ENCODE peak calls at places on chromosomes 12 and 14, in six cellular contexts. W is H1, Y is endothelial cell of umbilical vein, X is breast epithelium, U is HCT116, K is SK-N-SH. J is an unnamed sample. For H3K4me1, the result is how much of the 10 kb centered on the place peaks cover.

GRCh38 chr14:87712386-87713113 is 280.4 kb downstream of the GALC start:
- DNase-seq in K (no peak), Y (no peak), U (no peak), W (no peak), X (no peak), J (no peak)

GRCh38 chr12:7175493-7175892 is 14.0 kb upstream of the PEX5 start:
- DNase-seq in K (no peak), X (no peak), W (no peak), U (no peak), Y (no peak), J (no peak)

GRCh38 chr12:92519284-92519683 is 183.5 kb upstream of the PLEKHG7 start:
- DNase-seq in X (no peak), Y (no peak), U (no peak), K (no peak), W (no peak), J (no peak)

GRCh38 chr12:109473006-109473405 is 4.1 kb downstream of the KCTD10 start:
- DNase-seq in K (no peak), W (no peak), X (no peak), Y (no peak), U (no peak), J (no peak)

GRCh38 chr12:93156091-93156490 is 221.6 kb upstream of the NUDT4 start:
- DNase-seq in Y (no peak), U (no peak), K (no peak), X (no peak), W (no peak), J (no peak)

GRCh38 chr14:23829736-23830474 is 123.7 kb upstream of the DHRS4 start:
- DNase-seq in Y (peak), U (peak), K (no peak), W (no peak), X (no peak), J (no peak)

GRCh38 chr12:45583011-45583657 is 146.4 kb upstream of the ARID2 start:
- DNase-seq in Y (no peak), W (no peak), X (no peak), U (no peak), K (peak), J (no peak)

GRCh38 chr14:62084020-62084419 is 321.8 kb downstream of the SNAPC1 start:
- DNase-seq in Y (no peak), K (no peak), X (no peak), U (no peak), W (no peak), J (no peak)

GRCh38 chr12:110813756-110814155 is 33.0 kb upstream of the CCDC63 start:
- DNase-seq in U (no peak), Y (no peak), X (no peak), K (no peak), W (no peak), J (no peak)

GRCh38 chr14:49858383-49858782 is 5.8 kb upstream of the NEMF start:
- DNase-seq in X (no peak), K (no peak), Y (no peak), W (no peak), U (no peak), J (no peak)

GRCh38 chr12:98399532-98399931 is 115.9 kb upstream of the TMPO start:
- DNase-seq in X (no peak), U (peak), W (peak), K (no peak), Y (peak), J (no peak)

GRCh38 chr12:59066445-59066844 is 146.1 kb upstream of the LRIG3 start:
- DNase-seq in W (no peak), Y (no peak), K (no peak), U (no peak), X (no peak), J (no peak)

GRCh38 chr14:64998455-64998931 is 11.8 kb downstream of the FNTB start:
- DNase-seq in K (no peak), X (no peak), W (no peak), Y (no peak), U (no peak), J (no peak)

GRCh38 chr14:70698288-70698687 is 56.6 kb downstream of the TTC9 start:
- DNase-seq in U (no peak), K (no peak), X (no peak), W (no peak), Y (no peak), J (no peak)

GRCh38 chr14:61355892-61356325 is 34.5 kb downstream of the PRKCH start:
- DNase-seq in U (peak), Y (peak), W (peak), K (no peak), X (peak), J (peak)

GRCh38 chr14:90968025-90968424 is 92.4 kb downstream of the RPS6KA5 start:
- DNase-seq in X (no peak), K (no peak), U (no peak), W (no peak), Y (no peak), J (no peak)

GRCh38 chr12:79552186-79552585 is 138.6 kb downstream of the PAWR start:
- DNase-seq in U (no peak), X (no peak), Y (peak), K (no peak), W (no peak), J (no peak)

GRCh38 chr12:75996907-75997447 is 34.6 kb downstream of the PHLDA1 start:
- DNase-seq in U (no peak), W (no peak), K (no peak), X (no peak), Y (peak), J (no peak)

GRCh38 chr12:12608557-12608957 is 3.1 kb upstream of the CREBL2 start:
- DNase-seq in U (no peak), Y (no peak), W (no peak), K (no peak), X (no peak), J (no peak)

GRCh38 chr12:103769240-103769945 is 71.6 kb downstream of the NT5DC3 start:
- DNase-seq in X (no peak), Y (no peak), U (no peak), W (no peak), K (no peak), J (no peak)

GRCh38 chr14:56709201-56709600 is 101.1 kb downstream of the OTX2 start:
- DNase-seq in X (no peak), K (no peak), W (no peak), Y (no peak), U (no peak), J (no peak)

GRCh38 chr14:89909586-89909985 is 44.9 kb downstream of the EFCAB11 start:
- DNase-seq in W (no peak), U (no peak), X (no peak), Y (no peak), K (no peak), J (no peak)

GRCh38 chr12:124457287-124458219 is 109.9 kb downstream of the NCOR2 start:
- DNase-seq in W (no peak), Y (no peak), U (no peak), K (no peak), X (no peak), J (peak)

GRCh38 chr12:52280319-52280795 is 5.9 kb downstream of the KRT86 start:
- DNase-seq in U (peak), K (no peak), W (no peak), Y (peak), X (peak), J (peak)

GRCh38 chr14:37251778-37252177 is 54.0 kb downstream of the MIPOL1 start:
- DNase-seq in W (no peak), K (no peak), Y (no peak), X (no peak), U (no peak), J (no peak)

GRCh38 chr12:19547258-19547657 is 108.0 kb downstream of the AEBP2 start:
- DNase-seq in W (no peak), X (no peak), Y (peak), K (no peak), U (no peak), J (no peak)

GRCh38 chr12:11067514-11067913 is 5.4 kb upstream of the TAS2R46 start:
- DNase-seq in Y (no peak), U (no peak), W (no peak), K (no peak), X (no peak), J (no peak)

GRCh38 chr14:21612324-21612723 is 22.4 kb downstream of the OR10G2 start:
- DNase-seq in X (no peak), K (no peak), U (no peak), Y (no peak), W (no peak), J (no peak)

GRCh38 chr12:80553316-80553715 is 109.3 kb downstream of the PTPRQ start:
- DNase-seq in K (no peak), Y (peak), X (no peak), W (no peak), U (peak), J (no peak)

GRCh38 chr12:67161322-67161918 is 107.7 kb upstream of the CAND1 start:
- DNase-seq in W (no peak), K (peak), Y (peak), U (no peak), X (no peak), J (no peak)

GRCh38 chr12:67222302-67222701 is 46.9 kb upstream of the CAND1 start:
- DNase-seq in Y (no peak), K (no peak), W (no peak), U (peak), X (no peak), J (no peak)

GRCh38 chr12:105573574-105573973 is 243.1 kb downstream of the C12orf75 start:
- DNase-seq in K (no peak), Y (no peak), W (no peak), X (no peak), U (no peak), J (no peak)

GRCh38 chr12:43880547-43880946 is 44.7 kb downstream of the TMEM117 start:
- DNase-seq in X (no peak), U (no peak), K (no peak), Y (no peak), W (no peak), J (no peak)
- TF ChIP-seq POLR2AphosphoS5 in X (no peak), U (no peak), K (no peak), Y (no peak), W (no peak), J (no peak)

GRCh38 chr14:103115845-103116572 is 7.3 kb upstream of the TNFAIP2 start:
- DNase-seq in W (no peak), K (no peak), Y (no peak), U (no peak), X (no peak), J (no peak)
- H3K4me1 ChIP-seq in W (under half), K (under half), Y (under half), U (under half), X (under half), J (half or more)

GRCh38 chr14:67819563-67820411 is at the start of gene RAD51B:
- DNase-seq in K (peak), U (peak), W (no peak), Y (peak), X (peak), J (peak)
- TF ChIP-seq POLR2AphosphoS5 in K (peak), U (no peak), W (no peak), Y (no peak), X (peak), J (peak)

DNA sequence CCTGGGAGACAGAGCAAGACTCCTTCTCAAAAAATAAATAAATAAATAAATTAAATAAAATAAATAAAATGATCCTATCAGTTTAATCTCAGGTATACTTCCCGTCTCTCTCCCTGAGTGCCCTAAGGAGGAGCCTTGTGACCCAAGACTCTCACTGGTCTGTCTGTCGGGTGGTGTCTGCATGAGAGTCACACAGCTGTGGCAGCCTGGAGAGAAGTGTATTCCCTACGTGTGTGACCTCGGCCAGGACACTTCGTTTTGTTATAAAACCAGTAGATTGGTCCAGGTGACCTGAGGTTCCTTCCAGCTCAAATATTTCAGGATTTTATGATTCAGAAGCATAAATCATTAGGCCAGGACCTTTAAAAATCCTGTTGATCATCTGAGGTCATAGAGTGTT is 4.8 kb downstream of the SYNE3 start:
- DNase-seq in W (no peak), X (no peak), Y (no peak), U (no peak), K (no peak), J (peak)
- H3K4me1 ChIP-seq in W (under half), X (under half), Y (under half), U (under half), K (under half), J (half or more)

DNA sequence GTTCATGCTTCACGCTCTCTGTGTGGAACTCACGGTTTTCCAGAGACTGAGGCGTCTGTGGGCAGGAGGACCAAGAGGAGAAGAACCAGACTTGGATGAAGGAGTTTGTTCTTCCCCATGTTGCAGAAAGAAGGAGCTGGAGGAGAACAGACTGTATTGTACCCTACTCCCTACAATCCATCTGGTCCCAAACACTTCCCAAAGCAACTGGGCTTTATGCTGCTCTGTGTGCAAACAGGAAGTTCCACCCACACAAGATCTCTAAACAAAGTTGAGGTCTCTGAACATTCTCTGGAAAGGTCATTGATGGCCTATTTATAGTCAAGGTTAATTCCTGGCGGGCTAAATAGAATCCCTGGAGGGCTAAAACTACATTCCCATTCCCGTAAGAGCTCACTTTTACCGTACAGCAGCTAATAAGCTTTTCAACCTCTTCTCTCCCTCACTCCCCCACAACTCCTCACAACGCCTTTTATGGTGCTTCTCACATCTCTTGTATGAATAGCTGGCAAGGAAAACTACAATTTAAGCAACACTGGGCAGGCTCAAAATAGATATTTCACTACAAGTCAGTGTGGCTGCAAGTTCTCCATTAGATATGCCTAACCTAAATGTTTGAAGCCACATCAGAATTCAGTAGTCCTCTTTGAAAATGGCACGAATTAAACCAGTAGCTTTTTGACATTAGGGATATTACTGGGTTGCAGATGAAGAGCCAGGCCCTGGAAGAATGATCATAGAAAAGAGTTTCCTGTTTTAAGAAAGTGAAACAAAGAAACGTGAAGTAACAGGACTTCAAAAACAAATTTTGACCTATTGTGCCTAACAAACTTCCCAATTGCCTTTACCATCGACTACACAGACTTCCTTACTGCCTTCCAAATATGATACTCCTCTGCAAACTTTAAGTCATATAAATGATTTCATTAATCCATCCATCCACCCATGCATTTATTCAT is at the start of gene A2M:
- DNase-seq in K (no peak), Y (peak), U (no peak), W (no peak), X (no peak), J (no peak)
- TF ChIP-seq POLR2AphosphoS5 in K (no peak), Y (no peak), U (no peak), W (no peak), X (peak), J (no peak)

GRCh38 chr14:100065942-100066574 is 836 bp downstream of the EVL start:
- DNase-seq in K (no peak), W (no peak), X (no peak), U (no peak), Y (no peak), J (no peak)

GRCh38 chr14:100066984-100067383 is 1.8 kb downstream of the EVL start:
- DNase-seq in X (no peak), W (no peak), U (no peak), K (no peak), Y (no peak), J (no peak)

GRCh38 chr14:100063314-100063941 is 1.8 kb upstream of the EVL start:
- DNase-seq in W (no peak), U (no peak), K (no peak), X (no peak), Y (no peak), J (no peak)

GRCh38 chr14:100067481-100067880 is 2.3 kb downstream of the EVL start:
- DNase-seq in Y (no peak), X (no peak), U (no peak), K (no peak), W (no peak), J (no peak)

GRCh38 chr14:100065161-100065871 is at the start of gene EVL:
- DNase-seq in X (no peak), U (no peak), Y (peak), K (no peak), W (no peak), J (no peak)
- H3K4me1 ChIP-seq in X (under half), U (under half), Y (under half), K (under half), W (under half), J (under half)

GRCh38 chr14:54350196-54350595 is 46.6 kb upstream of the CDKN3 start:
- DNase-seq in X (no peak), K (no peak), U (no peak), Y (no peak), W (no peak), J (no peak)
- TF ChIP-seq POLR2AphosphoS5 in X (no peak), K (no peak), U (no peak), Y (no peak), W (no peak), J (no peak)

J was measured in suprapubic skin.